ENCODE peak calls at places on chromosomes 4 and X, in eight cellular contexts. E, O, M, S, I, Z, X and Y are unnamed samples.

GRCh38 chr4:2788532-2789103 is 4.3 kb upstream of the SH3BP2 start:
- DNase-seq in I (peak; percentile 52), O (no peak), S (peak; percentile 89), Z (peak; percentile 29), X (no peak), E (no peak), M (peak; percentile 73), Y (no peak)

GRCh38 chrX:13571136-13571535 is 1.7 kb downstream of the EGFL6 start:
- DNase-seq in O (no peak), Z (no peak), M (no peak), S (no peak), X (no peak), E (no peak), I (no peak), Y (no peak)

GRCh38 chrX:124086411-124086810 is 124.9 kb downstream of the STAG2 start:
- DNase-seq in Z (no peak), X (no peak), O (no peak), E (no peak), M (no peak), S (no peak), I (no peak), Y (no peak)

GRCh38 chrX:39677987-39678840 is 419.5 kb downstream of the BCOR start:
- DNase-seq in I (no peak), E (no peak), Z (no peak), M (no peak), X (no peak), S (no peak), O (no peak), Y (no peak)

GRCh38 chrX:107025538-107025937 is 25.5 kb upstream of the MORC4 start:
- DNase-seq in S (no peak), E (peak; percentile 27), X (no peak), O (peak; percentile 38), M (no peak), Z (peak; percentile 24), I (no peak), Y (no peak)

GRCh38 chr4:1323635-1324442 is 23.2 kb upstream of the UVSSA start:
- DNase-seq in I (no peak), X (no peak), Z (peak; percentile 97), E (peak; percentile 63), O (peak; percentile 72), M (no peak), S (no peak), Y (no peak)

GRCh38 chrX:10486373-10486772 is 134.0 kb downstream of the MID1 start:
- DNase-seq in E (no peak), I (no peak), S (peak; percentile 29), M (peak; percentile 59), X (no peak), O (peak; percentile 38), Z (peak; percentile 84), Y (no peak)

GRCh38 chr4:137378393-137379290 is 153.7 kb downstream of the PCDH18 start:
- DNase-seq in Z (no peak), I (no peak), E (no peak), X (no peak), S (no peak), M (no peak), O (no peak), Y (no peak)

GRCh38 chr4:127124919-127125318 is 507.8 kb upstream of the INTU start:
- DNase-seq in S (no peak), M (no peak), E (no peak), O (no peak), X (no peak), I (no peak), Z (peak; percentile 24), Y (no peak)

GRCh38 chrX:23797371-23798128 is 14.6 kb downstream of the SAT1 start:
- DNase-seq in S (no peak), O (no peak), M (no peak), E (no peak), I (no peak), X (peak; percentile 54), Z (no peak), Y (no peak)

GRCh38 chr4:41319553-41319952 is 62.8 kb downstream of the UCHL1 start:
- DNase-seq in O (peak; percentile 86), S (no peak), E (peak; percentile 49), X (peak; percentile 31), I (no peak), Z (no peak), M (no peak), Y (no peak)

GRCh38 chr4:78656968-78657445 is 105.4 kb downstream of the ANXA3 start:
- DNase-seq in I (no peak), E (no peak), M (no peak), Z (no peak), O (no peak), S (no peak), X (no peak), Y (no peak)

GRCh38 chr4:101981756-101982155 is 191.2 kb downstream of the BANK1 start:
- DNase-seq in E (peak; percentile 66), M (no peak), I (no peak), O (no peak), Z (no peak), S (no peak), X (peak; percentile 45), Y (peak; percentile 46)

GRCh38 chr4:101987623-101988243 is 197.2 kb downstream of the BANK1 start:
- DNase-seq in X (no peak), E (no peak), M (no peak), S (no peak), I (no peak), O (no peak), Z (no peak), Y (no peak)

GRCh38 chr4:101989551-101989950 is 199.0 kb downstream of the BANK1 start:
- DNase-seq in S (no peak), O (no peak), X (no peak), M (no peak), I (no peak), E (no peak), Z (no peak), Y (no peak)

GRCh38 chr4:101983835-101984234 is 193.3 kb downstream of the BANK1 start:
- DNase-seq in M (no peak), I (no peak), O (no peak), Z (no peak), E (no peak), X (no peak), S (no peak), Y (no peak)
- TF ChIP-seq POLR2A in M (no peak), I (no peak), O (no peak), Z (no peak), E (no peak), X (no peak), S (no peak), Y (no peak)

GRCh38 chrX:47958943-47959342 is 44.8 kb downstream of the ZNF182 start:
- DNase-seq in O (no peak), M (no peak), X (no peak), E (no peak), I (no peak), S (no peak), Z (no peak), Y (no peak)
- TF ChIP-seq CTCF in O (no peak), M (no peak), X (no peak), E (peak; percentile 35), I (no peak), S (no peak), Z (peak; percentile 8), Y (no peak)

DNA sequence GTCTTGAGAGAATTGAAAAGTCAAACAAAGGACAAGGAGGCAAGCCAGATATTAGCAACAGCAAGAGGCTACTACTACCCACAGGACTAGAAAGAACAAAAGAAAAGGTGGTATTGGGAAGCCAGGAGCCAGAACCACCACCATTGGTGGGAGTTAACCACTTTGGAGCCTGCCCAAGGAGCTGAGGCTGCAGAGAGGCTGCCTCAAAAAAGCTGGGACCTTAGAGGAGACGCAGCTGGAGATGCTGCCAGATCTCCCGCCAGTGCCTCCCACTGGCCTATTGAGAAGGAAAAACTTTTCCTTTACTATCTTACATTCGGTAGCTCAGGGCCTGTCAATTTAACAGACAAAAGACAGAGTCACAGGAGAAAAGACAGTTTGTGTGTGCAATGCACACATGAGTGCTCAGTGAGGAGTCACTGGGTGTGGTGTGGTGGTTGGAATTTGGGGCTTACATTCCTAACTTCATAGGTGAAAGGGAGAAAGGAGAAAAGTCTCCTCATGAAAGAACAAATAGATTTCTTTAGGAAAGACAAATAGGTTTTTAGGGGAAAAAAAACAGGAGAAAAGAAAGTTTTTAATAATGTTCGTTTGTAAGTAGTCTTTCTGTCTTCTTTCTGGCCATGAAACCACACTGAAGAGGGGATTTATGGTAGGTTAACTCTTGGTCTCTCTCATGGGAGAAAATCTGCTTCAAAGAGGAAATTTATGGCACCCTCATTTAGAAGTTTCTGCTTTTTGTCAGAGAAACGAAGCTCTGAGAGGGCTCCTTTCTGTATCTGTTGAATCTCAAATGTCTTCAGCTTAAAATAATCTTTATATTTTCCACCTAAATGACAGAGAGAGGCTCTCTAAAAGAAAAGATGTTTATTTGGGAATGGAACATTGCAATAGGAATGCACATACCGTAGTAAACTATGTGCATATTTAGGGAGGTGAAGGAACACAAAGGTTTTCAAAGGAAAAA is 52.6 kb upstream of the HPSE start:
- DNase-seq in O (no peak), Z (no peak), M (no peak), I (no peak), S (no peak), X (no peak), E (no peak), Y (no peak)
- TF ChIP-seq POLR2A in O (no peak), Z (no peak), M (no peak), I (no peak), S (no peak), X (no peak), E (no peak), Y (no peak)

GRCh38 chr4:182861346-182861745 is 55.8 kb downstream of the DCTD start:
- DNase-seq in S (no peak), I (no peak), X (no peak), Z (no peak), E (no peak), M (no peak), O (no peak), Y (no peak)

GRCh38 chr4:182863501-182863900 is 53.7 kb downstream of the DCTD start:
- DNase-seq in S (no peak), I (no peak), M (no peak), O (no peak), X (no peak), E (no peak), Z (no peak), Y (no peak)

GRCh38 chr4:182859730-182860129 is 57.5 kb downstream of the DCTD start:
- DNase-seq in S (no peak), I (no peak), M (no peak), E (no peak), O (no peak), X (no peak), Z (no peak), Y (no peak)

GRCh38 chr4:182862921-182863320 is 54.3 kb downstream of the DCTD start:
- DNase-seq in I (peak; percentile 95), E (no peak), X (no peak), M (no peak), O (no peak), Z (no peak), S (no peak), Y (no peak)

DNA sequence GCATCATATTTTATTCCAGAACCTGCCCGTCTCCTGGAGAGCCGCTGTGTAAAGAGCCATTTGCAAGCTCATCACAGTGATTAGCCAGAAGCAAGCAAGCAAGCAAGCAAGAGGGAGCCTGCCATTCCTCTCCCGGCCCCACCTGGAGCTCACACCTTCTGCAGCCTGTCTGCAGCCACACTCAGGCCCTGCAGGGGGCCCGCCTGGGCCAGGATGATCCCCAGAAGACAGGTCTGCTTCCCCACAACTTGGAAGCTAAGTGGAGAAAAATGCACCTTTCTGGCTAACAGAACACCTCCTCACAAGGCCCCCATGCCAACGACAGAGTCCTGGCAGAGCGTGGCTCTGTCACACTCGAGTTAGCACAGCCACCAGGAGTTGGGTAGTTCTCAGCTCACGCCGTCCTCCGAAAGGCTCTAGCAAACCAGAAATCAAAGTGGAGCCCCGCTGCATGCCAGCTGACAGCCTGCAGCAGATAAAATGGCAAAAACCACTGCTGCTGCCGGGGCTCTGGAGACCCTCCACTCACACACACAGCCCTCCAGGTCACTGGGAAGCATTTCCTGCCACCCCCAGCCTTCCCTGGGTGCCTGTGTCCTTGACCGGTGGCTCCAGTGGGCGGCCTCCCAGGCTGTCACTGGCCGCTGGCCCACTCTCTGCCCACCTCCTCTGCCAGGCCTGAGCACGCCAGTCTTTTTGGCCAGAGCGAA is 54.9 kb downstream of the DCTD start:
- DNase-seq in Z (no peak), X (no peak), I (no peak), O (no peak), M (no peak), E (no peak), S (no peak), Y (no peak)
- TF ChIP-seq CTCF in Z (no peak), X (no peak), I (no peak), O (no peak), M (no peak), E (peak; percentile 15), S (no peak), Y (no peak)